ENCODE peak calls at places on chromosome 1, in seven cellular contexts. U is GM04504; V is stimulated activated CD4-positive, alpha-beta T cell treated with anti-CD3 and anti-CD28 coated beads, Interleukin-2, amount 100 ng/mL, for 48 hours; L is stimulated activated CD8-positive, alpha-beta memory T cell treated with anti-CD3 and anti-CD28 coated beads, Interleukin-7, amount 100 ng/mL, for 1 hour; D is body of pancreas; K is C1 segment of cervical spinal cord; T is neural progenitor cell. Q is an unnamed sample.

GRCh38 chr1:30268923-30269666 is 454.3 kb downstream of the MATN1 start:
- DNase-seq in D (no peak), U (no peak), V (no peak), T (no peak), L (no peak), K (no peak), Q (no peak)

GRCh38 chr1:200336111-200336845 is 73.6 kb downstream of the ZNF281 start:
- DNase-seq in T (no peak), D (no peak), K (no peak), U (no peak), V (no peak), L (no peak), Q (no peak)

GRCh38 chr1:247857069-247857985 is at the start of gene TRIM58:
- DNase-seq in U (no peak), K (no peak), L (no peak), D (no peak), T (no peak), V (peak), Q (no peak)

GRCh38 chr1:117017648-117018047 is 16.1 kb downstream of the CD101 start:
- DNase-seq in K (no peak), L (no peak), D (no peak), T (no peak), V (no peak), U (no peak), Q (no peak)

GRCh38 chr1:11602981-11603380 is 51.2 kb downstream of the FBXO2 start:
- DNase-seq in V (no peak), L (no peak), T (no peak), D (no peak), U (no peak), K (no peak), Q (no peak)

GRCh38 chr1:37561096-37561793 is 4.5 kb downstream of the DNALI1 start:
- DNase-seq in U (no peak), D (no peak), V (no peak), K (no peak), L (no peak), T (no peak), Q (no peak)

GRCh38 chr1:31934251-31934650 is 3.9 kb downstream of the PTP4A2 start:
- DNase-seq in K (no peak), D (no peak), T (no peak), L (no peak), U (no peak), V (no peak), Q (no peak)

GRCh38 chr1:27031235-27032118 is 18.8 kb upstream of the TENT5B start:
- DNase-seq in D (peak), V (no peak), K (no peak), L (no peak), T (peak), U (peak), Q (no peak)

GRCh38 chr1:217091601-217092000 is 368.4 kb upstream of the ESRRG start:
- DNase-seq in D (no peak), K (no peak), U (no peak), T (no peak), V (no peak), L (no peak), Q (no peak)